ENCODE peak calls at places on chromosomes 11 and 22, in four cellular contexts. One of them, this sample, is unnamed.

GRCh38 chr11:35168606-35169200 is 29.7 kb downstream of the CD44 start:
- DNase-seq in activated naive CD4-positive, alpha-beta T cell: no peak
- DNase-seq in cardiac muscle cell: no peak
- DNase-seq in NCI-H2029: no peak
- DNase-seq in this sample: no peak

GRCh38 chr22:48185656-48186055 is 1423.2 kb downstream of the TBC1D22A start:
- DNase-seq in activated naive CD4-positive, alpha-beta T cell: no peak
- DNase-seq in NCI-H2029: no peak
- DNase-seq in cardiac muscle cell: no peak
- DNase-seq in this sample: no peak

GRCh38 chr11:92964471-92964870 is 5.0 kb upstream of the MTNR1B start:
- DNase-seq in NCI-H2029: no peak
- DNase-seq in activated naive CD4-positive, alpha-beta T cell: no peak
- DNase-seq in cardiac muscle cell: no peak
- DNase-seq in this sample: no peak

GRCh38 chr11:77515483-77515882 is 41.6 kb upstream of the PAK1 start:
- DNase-seq in activated naive CD4-positive, alpha-beta T cell: no peak
- DNase-seq in NCI-H2029: peak
- DNase-seq in cardiac muscle cell: no peak
- DNase-seq in this sample: no peak

GRCh38 chr11:65611028-65611757 is 2.8 kb downstream of the MAP3K11 start:
- DNase-seq in activated naive CD4-positive, alpha-beta T cell: no peak
- DNase-seq in cardiac muscle cell: peak
- DNase-seq in NCI-H2029: no peak
- DNase-seq in this sample: no peak

GRCh38 chr11:77705195-77705876 is 67.7 kb upstream of the CLNS1A start:
- DNase-seq in NCI-H2029: no peak
- DNase-seq in cardiac muscle cell: peak
- DNase-seq in activated naive CD4-positive, alpha-beta T cell: no peak
- DNase-seq in this sample: peak

GRCh38 chr11:110295487-110296225 is 758 bp downstream of the RDX start:
- DNase-seq in cardiac muscle cell: peak
- DNase-seq in activated naive CD4-positive, alpha-beta T cell: peak
- DNase-seq in NCI-H2029: no peak
- DNase-seq in this sample: peak

GRCh38 chr11:76339217-76339616 is 41.7 kb downstream of the THAP12 start:
- DNase-seq in cardiac muscle cell: peak
- DNase-seq in NCI-H2029: no peak
- DNase-seq in activated naive CD4-positive, alpha-beta T cell: no peak
- DNase-seq in this sample: no peak

GRCh38 chr11:12066056-12066798 is 44.2 kb upstream of the MICAL2 start:
- DNase-seq in NCI-H2029: no peak
- DNase-seq in cardiac muscle cell: peak
- DNase-seq in activated naive CD4-positive, alpha-beta T cell: no peak
- DNase-seq in this sample: no peak

GRCh38 chr11:103731681-103732080 is 304.8 kb upstream of the DDI1 start:
- DNase-seq in activated naive CD4-positive, alpha-beta T cell: no peak
- DNase-seq in cardiac muscle cell: no peak
- DNase-seq in NCI-H2029: no peak
- DNase-seq in this sample: no peak

GRCh38 chr11:117319214-117319840 is 3.3 kb upstream of the BACE1 start:
- DNase-seq in cardiac muscle cell: peak
- DNase-seq in activated naive CD4-positive, alpha-beta T cell: no peak
- DNase-seq in NCI-H2029: no peak
- DNase-seq in this sample: no peak

GRCh38 chr11:32312865-32313403 is 122.4 kb downstream of the WT1 start:
- DNase-seq in NCI-H2029: no peak
- DNase-seq in cardiac muscle cell: peak
- DNase-seq in activated naive CD4-positive, alpha-beta T cell: no peak
- DNase-seq in this sample: no peak

GRCh38 chr22:35883028-35883620 is 145.5 kb downstream of the RBFOX2 start:
- DNase-seq in NCI-H2029: no peak
- DNase-seq in cardiac muscle cell: peak
- DNase-seq in activated naive CD4-positive, alpha-beta T cell: no peak
- DNase-seq in this sample: no peak

GRCh38 chr11:86141645-86142569 is 73.0 kb upstream of the PICALM start:
- DNase-seq in activated naive CD4-positive, alpha-beta T cell: no peak
- DNase-seq in NCI-H2029: no peak
- DNase-seq in cardiac muscle cell: no peak
- DNase-seq in this sample: no peak

GRCh38 chr11:46275964-46276641 is 1.4 kb upstream of the CREB3L1 start:
- DNase-seq in cardiac muscle cell: no peak
- DNase-seq in NCI-H2029: peak
- DNase-seq in activated naive CD4-positive, alpha-beta T cell: no peak
- DNase-seq in this sample: no peak

GRCh38 chr11:19864141-19865120 is 151.8 kb downstream of the NAV2 start:
- DNase-seq in activated naive CD4-positive, alpha-beta T cell: no peak
- DNase-seq in cardiac muscle cell: peak
- DNase-seq in NCI-H2029: no peak
- DNase-seq in this sample: no peak

GRCh38 chr11:79054636-79055035 is 386.2 kb downstream of the TENM4 start:
- DNase-seq in NCI-H2029: no peak
- DNase-seq in activated naive CD4-positive, alpha-beta T cell: no peak
- DNase-seq in cardiac muscle cell: peak
- DNase-seq in this sample: no peak

GRCh38 chr11:68335693-68336092 is 23.3 kb downstream of the LRP5 start:
- DNase-seq in NCI-H2029: no peak
- DNase-seq in activated naive CD4-positive, alpha-beta T cell: no peak
- DNase-seq in cardiac muscle cell: no peak
- DNase-seq in this sample: peak

GRCh38 chr11:73399159-73400090 is 23.2 kb downstream of the RELT start:
- DNase-seq in cardiac muscle cell: no peak
- DNase-seq in activated naive CD4-positive, alpha-beta T cell: no peak
- DNase-seq in NCI-H2029: no peak
- DNase-seq in this sample: no peak

GRCh38 chr11:71452354-71453020 is 516 bp upstream of the NADSYN1 start:
- DNase-seq in NCI-H2029: peak
- DNase-seq in activated naive CD4-positive, alpha-beta T cell: no peak
- DNase-seq in cardiac muscle cell: peak
- DNase-seq in this sample: no peak

GRCh38 chr11:33530824-33531223 is 169.8 kb downstream of the C11orf91 start:
- DNase-seq in cardiac muscle cell: peak
- DNase-seq in NCI-H2029: no peak
- DNase-seq in activated naive CD4-positive, alpha-beta T cell: no peak
- DNase-seq in this sample: no peak

GRCh38 chr22:30129636-30130035 is 49.4 kb downstream of the HORMAD2 start:
- DNase-seq in NCI-H2029: no peak
- DNase-seq in cardiac muscle cell: no peak
- DNase-seq in activated naive CD4-positive, alpha-beta T cell: no peak
- DNase-seq in this sample: no peak

GRCh38 chr11:17012179-17012578 is 2.0 kb downstream of the PLEKHA7 start:
- DNase-seq in NCI-H2029: no peak
- DNase-seq in activated naive CD4-positive, alpha-beta T cell: no peak
- DNase-seq in cardiac muscle cell: no peak
- DNase-seq in this sample: no peak

GRCh38 chr11:72446929-72447753 is 12.8 kb upstream of the CLPB start:
- DNase-seq in NCI-H2029: peak
- DNase-seq in activated naive CD4-positive, alpha-beta T cell: no peak
- DNase-seq in cardiac muscle cell: peak
- DNase-seq in this sample: no peak

GRCh38 chr22:40036591-40037225 is 42.0 kb downstream of the FAM83F start:
- DNase-seq in activated naive CD4-positive, alpha-beta T cell: no peak
- DNase-seq in NCI-H2029: peak
- DNase-seq in cardiac muscle cell: peak
- DNase-seq in this sample: peak

GRCh38 chr11:35304393-35304790 is 115.0 kb downstream of the SLC1A2 start:
- DNase-seq in cardiac muscle cell: peak
- DNase-seq in NCI-H2029: peak
- DNase-seq in activated naive CD4-positive, alpha-beta T cell: no peak
- DNase-seq in this sample: no peak

GRCh38 chr11:134554106-134554505 is 142.1 kb upstream of the B3GAT1 start:
- DNase-seq in activated naive CD4-positive, alpha-beta T cell: no peak
- DNase-seq in NCI-H2029: no peak
- DNase-seq in cardiac muscle cell: no peak
- DNase-seq in this sample: no peak

This sample was measured in NK-92 treated with Interleukin-12 subunit alpha and Interleukin-12 subunit beta, amount 100 ng/mL, for 24 hours.